ENCODE peak calls at places on chromosomes 11 and 22, in four cellular contexts. M is ascending aorta, G is adrenal gland, K is body of pancreas. V is an unnamed sample. For H3K4me1, the result is how much of the 10 kb centered on the place peaks cover.

GRCh38 chr11:17777086-17777725 is 42.6 kb downstream of the KCNC1 start:
- DNase-seq in M (no peak), G (no peak), K (no peak), V (no peak)

GRCh38 chr11:19259487-19260345 is 19.0 kb upstream of the E2F8 start:
- DNase-seq in M (peak), G (peak), K (peak), V (peak)

GRCh38 chr11:112212290-112212689 is 13.9 kb upstream of the PTS start:
- DNase-seq in M (no peak), G (no peak), K (no peak), V (no peak)

GRCh38 chr11:127195791-127196190 is 195.2 kb upstream of the KIRREL3 start:
- DNase-seq in M (no peak), G (no peak), K (no peak), V (peak)

GRCh38 chr11:8206251-8207079 is 37.6 kb upstream of the RIC3 start:
- DNase-seq in M (no peak), G (peak), K (peak), V (peak)

GRCh38 chr11:115161876-115162275 is 342.3 kb downstream of the CADM1 start:
- DNase-seq in M (no peak), G (no peak), K (no peak), V (no peak)

GRCh38 chr11:93494341-93494740 is 48.9 kb downstream of the SMCO4 start:
- DNase-seq in M (no peak), G (no peak), K (no peak), V (no peak)

GRCh38 chr11:30244255-30244654 is 13.4 kb downstream of the FSHB start:
- DNase-seq in M (no peak), G (no peak), K (no peak), V (peak)

GRCh38 chr11:33059331-33060007 is 20.1 kb downstream of the TCP11L1 start:
- DNase-seq in M (no peak), G (no peak), K (no peak), V (no peak)

GRCh38 chr11:44731685-44732411 is 5.1 kb downstream of the TSPAN18 start:
- DNase-seq in M (no peak), G (peak), K (no peak), V (peak)

GRCh38 chr22:49253656-49254055 is 574.0 kb downstream of the BRD1 start:
- DNase-seq in M (no peak), G (no peak), K (no peak), V (no peak)

GRCh38 chr11:14886509-14886908 is 5.5 kb downstream of the CYP2R1 start:
- DNase-seq in M (no peak), G (no peak), K (no peak), V (no peak)

GRCh38 chr11:105611414-105611813 is 1.5 kb downstream of the GRIA4 start:
- DNase-seq in M (no peak), G (no peak), K (no peak), V (no peak)

GRCh38 chr11:134237557-134237922 is 13.1 kb downstream of the VPS26B start:
- DNase-seq in M (peak), G (no peak), K (no peak), V (no peak)

GRCh38 chr11:45885274-45885920 is at the start of gene MAPK8IP1:
- DNase-seq in M (no peak), G (peak), K (peak), V (peak)

GRCh38 chr11:45489281-45489906 is 176.0 kb downstream of the CHST1 start:
- DNase-seq in M (peak), G (no peak), K (no peak), V (no peak)

GRCh38 chr22:25672685-25673084 is 69.3 kb upstream of the MYO18B start:
- DNase-seq in M (no peak), G (no peak), K (no peak), V (no peak)

GRCh38 chr22:27704581-27704980 is 97.0 kb downstream of the MN1 start:
- DNase-seq in M (no peak), G (no peak), K (no peak), V (no peak)

GRCh38 chr11:63908631-63909491 is 8.1 kb downstream of the RCOR2 start:
- DNase-seq in M (no peak), G (no peak), K (no peak), V (no peak)

GRCh38 chr11:45301537-45302246 is 15.6 kb upstream of the SYT13 start:
- DNase-seq in M (no peak), G (no peak), K (no peak), V (no peak)

GRCh38 chr11:1889527-1889930 is 2.2 kb downstream of the PRR33 start:
- DNase-seq in M (no peak), G (no peak), K (no peak), V (no peak)

GRCh38 chr11:77113382-77114088 is 10.9 kb downstream of the OMP start:
- DNase-seq in M (no peak), G (peak), K (peak), V (peak)

GRCh38 chr22:44202261-44202789 is 21.6 kb downstream of the PARVG start:
- DNase-seq in M (no peak), G (no peak), K (no peak), V (no peak)

GRCh38 chr11:105979997-105980703 is 41.9 kb downstream of the MSANTD4 start:
- DNase-seq in M (no peak), G (no peak), K (no peak), V (no peak)

GRCh38 chr22:37419916-37420655 is 7.2 kb downstream of the ELFN2 start:
- DNase-seq in M (no peak), G (no peak), K (no peak), V (no peak)

GRCh38 chr11:69427906-69428880 is 53.3 kb upstream of the LINC01488 start:
- DNase-seq in M (no peak), G (no peak), K (no peak), V (no peak)

GRCh38 chr11:21707116-21707769 is 485.6 kb upstream of the ANO5 start:
- DNase-seq in M (no peak), G (no peak), K (no peak), V (no peak)

GRCh38 chr11:86003654-86004053 is 65.2 kb downstream of the PICALM start:
- DNase-seq in M (no peak), G (no peak), K (no peak), V (no peak)

GRCh38 chr11:92941676-92942571 is 27.5 kb upstream of the MTNR1B start:
- DNase-seq in M (no peak), G (peak), K (peak), V (peak)

GRCh38 chr11:115247404-115247803 is 256.8 kb downstream of the CADM1 start:
- DNase-seq in M (no peak), G (no peak), K (no peak), V (no peak)

GRCh38 chr11:43962383-43962969 is 20.0 kb downstream of the C11orf96 start:
- DNase-seq in M (peak), G (no peak), K (no peak), V (peak)

GRCh38 chr11:64230209-64230984 is at the start of gene DNAJC4:
- DNase-seq in M (peak), G (peak), K (peak), V (no peak)

GRCh38 chr11:371051-371450 is 1.8 kb downstream of the B4GALNT4 start:
- DNase-seq in M (no peak), G (no peak), K (no peak), V (no peak)

GRCh38 chr11:106482920-106483761 is 405.7 kb downstream of the AASDHPPT start:
- DNase-seq in M (no peak), G (no peak), K (no peak), V (peak)

GRCh38 chr11:35711924-35712323 is 49.3 kb downstream of the TRIM44 start:
- DNase-seq in M (no peak), G (no peak), K (no peak), V (no peak)

GRCh38 chr11:132078677-132079076 is 708.3 kb downstream of the NTM start:
- DNase-seq in M (no peak), G (no peak), K (no peak), V (no peak)

GRCh38 chr11:60859616-60860250 is 4.0 kb upstream of the PTGDR2 start:
- DNase-seq in M (no peak), G (no peak), K (no peak), V (no peak)

GRCh38 chr11:77212314-77213007 is 84.4 kb downstream of the MYO7A start:
- DNase-seq in M (peak), G (no peak), K (no peak), V (no peak)

GRCh38 chr22:42752912-42753311 is 32.2 kb upstream of the A4GALT start:
- DNase-seq in M (no peak), G (no peak), K (no peak), V (no peak)

GRCh38 chr22:42752230-42752746 is 31.6 kb upstream of the A4GALT start:
- DNase-seq in M (no peak), G (no peak), K (no peak), V (peak)

GRCh38 chr22:42757475-42757874 is 36.8 kb upstream of the A4GALT start:
- DNase-seq in M (no peak), G (no peak), K (no peak), V (no peak)

GRCh38 chr22:42758929-42759629 is 38.4 kb upstream of the A4GALT start:
- DNase-seq in M (no peak), G (no peak), K (no peak), V (no peak)

GRCh38 chr22:42754658-42755057 is 34.0 kb upstream of the A4GALT start:
- DNase-seq in M (no peak), G (peak), K (peak), V (no peak)
- H3K27ac ChIP-seq in M (peak), G (peak), K (peak), V (no peak)

GRCh38 chr22:24386814-24387550 is 40.4 kb upstream of the ADORA2A start:
- DNase-seq in M (no peak), G (no peak), K (no peak), V (no peak)
- H3K4me1 ChIP-seq in M (under half), G (under half), K (under half), V (under half)

GRCh38 chr11:26227311-26227710 is 104.6 kb upstream of the ANO3 start:
- DNase-seq in M (no peak), G (no peak), K (no peak), V (no peak)
- H3K27ac ChIP-seq in M (no peak), G (no peak), K (no peak), V (no peak)

DNA sequence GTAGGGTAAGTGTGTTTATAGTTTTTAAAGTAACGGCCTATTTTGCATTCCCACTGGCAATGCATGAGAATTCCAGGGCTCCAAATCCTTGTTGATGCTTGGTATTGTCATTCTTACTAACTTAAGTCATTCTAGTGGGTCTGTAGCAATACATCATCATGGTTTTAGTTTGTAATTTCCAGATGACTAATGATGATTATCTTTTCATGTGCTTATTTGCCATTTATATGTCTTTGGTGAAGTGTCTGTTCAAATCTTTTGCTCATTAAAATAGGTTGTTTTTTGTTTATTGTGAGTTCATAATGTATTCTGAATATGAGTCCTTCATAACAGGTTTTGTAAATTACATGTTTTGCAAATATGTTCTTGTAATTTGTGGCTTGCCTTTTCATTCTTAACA is 31.2 kb downstream of the MTMR3 start:
- DNase-seq in M (no peak), G (no peak), K (no peak), V (no peak)
- H3K4me1 ChIP-seq in M (under half), G (half or more), K (under half), V (under half)

GRCh38 chr11:66050581-66051231 is 1.5 kb upstream of the SF3B2 start:
- DNase-seq in M (no peak), G (no peak), K (no peak), V (peak)
- H3K27ac ChIP-seq in M (no peak), G (no peak), K (peak), V (peak)

GRCh38 chr11:121456816-121457431 is 4.2 kb upstream of the SORL1-AS1 start:
- DNase-seq in M (no peak), G (no peak), K (no peak), V (no peak)

GRCh38 chr11:121460941-121461514 is 8.3 kb upstream of the SORL1-AS1 start:
- DNase-seq in M (no peak), G (no peak), K (no peak), V (no peak)

GRCh38 chr11:121459413-121460041 is 6.8 kb upstream of the SORL1-AS1 start:
- DNase-seq in M (no peak), G (no peak), K (no peak), V (no peak)

GRCh38 chr11:121461843-121462242 is 9.1 kb upstream of the SORL1-AS1 start:
- DNase-seq in M (no peak), G (no peak), K (no peak), V (no peak)

DNA sequence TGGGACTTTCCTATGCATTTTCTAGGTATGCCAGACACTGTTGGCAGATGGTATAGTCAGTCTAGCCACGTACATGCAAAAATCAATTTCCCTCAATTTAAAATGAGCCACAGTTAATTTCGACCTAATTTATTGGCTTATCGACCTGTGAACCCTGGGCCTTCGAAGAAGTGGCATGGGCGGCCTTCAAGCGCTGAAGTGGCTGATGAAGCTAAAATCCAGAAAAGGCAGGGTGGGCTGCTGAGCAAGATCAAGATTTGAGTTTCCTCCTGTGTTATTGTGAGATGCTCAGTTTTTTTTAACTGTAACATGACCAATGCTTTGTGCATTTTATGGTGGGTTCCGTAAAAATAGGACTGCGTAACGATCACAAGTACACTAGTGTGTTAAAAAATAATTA is 5.8 kb upstream of the SORL1-AS1 start:
- DNase-seq in M (no peak), G (no peak), K (no peak), V (no peak)
- H3K4me1 ChIP-seq in M (under half), G (under half), K (under half), V (under half)

GRCh38 chr11:47178305-47178704 is 1.6 kb upstream of the ARFGAP2 start:
- DNase-seq in M (no peak), G (no peak), K (no peak), V (no peak)
- H3K27ac ChIP-seq in M (peak), G (peak), K (peak), V (no peak)

DNA sequence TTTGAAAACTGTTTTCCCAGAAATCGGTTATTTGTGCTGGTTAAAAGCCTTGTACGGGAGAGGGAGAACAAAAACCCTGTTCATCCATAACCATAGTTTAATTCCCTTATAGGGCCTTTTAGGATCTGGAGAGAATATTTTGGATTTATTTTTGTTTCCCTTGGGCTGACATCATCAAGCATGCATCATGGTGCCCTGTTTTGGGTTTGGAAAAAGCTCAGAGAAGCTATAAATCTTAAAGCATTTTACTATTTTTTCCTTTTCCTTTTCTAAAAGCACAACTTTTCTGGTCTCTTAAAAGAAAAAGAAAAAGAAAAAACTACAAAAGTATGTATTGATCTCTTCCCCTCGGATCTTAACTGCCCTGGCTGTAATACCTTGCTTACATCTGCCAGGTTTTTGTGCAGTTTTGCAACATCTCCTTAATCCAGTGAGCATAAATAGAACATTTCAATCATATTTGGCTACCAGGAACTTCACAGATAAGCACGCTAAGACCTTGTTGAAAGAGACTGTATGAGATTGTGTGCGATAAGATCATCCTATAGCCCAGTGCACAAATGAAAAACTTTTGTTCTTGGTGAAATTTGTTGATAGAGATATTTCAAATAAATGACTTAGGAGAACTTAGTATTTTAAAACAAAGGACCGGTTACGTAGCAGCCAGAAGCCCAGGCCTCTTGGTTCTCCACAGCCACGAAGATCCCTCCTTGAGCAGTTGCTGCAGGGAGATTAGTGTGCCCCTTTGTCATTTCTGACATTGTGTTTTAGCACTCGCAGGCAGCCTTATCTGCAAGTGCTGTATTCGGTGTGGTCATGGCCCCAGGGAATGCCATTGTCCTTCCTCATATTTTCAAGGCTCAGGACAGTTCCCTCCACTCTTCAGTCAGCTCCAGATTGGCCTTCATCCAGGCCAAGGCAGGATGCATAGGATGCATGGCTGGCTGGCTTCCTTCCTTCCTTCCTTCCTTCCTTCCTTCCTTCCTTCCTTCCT is 88.2 kb downstream of the ZBTB16 start:
- DNase-seq in M (no peak), G (peak), K (no peak), V (no peak)
- H3K4me1 ChIP-seq in M (half or more), G (half or more), K (half or more), V (under half)